ENCODE peak calls at places on chromosomes 2 and 18, in six cellular contexts. F is ELR, B is germinal center, S is astrocyte of the hippocampus, I is sciatic nerve, T is chondrocyte. A is an unnamed sample.

GRCh38 chr18:54388203-54389142 is 30.8 kb downstream of the C18orf54 start:
- DNase-seq in T (no peak), I (no peak), B (no peak), S (peak), F (peak), A (no peak)

GRCh38 chr2:230184727-230185578 is 34.8 kb downstream of the SP110 start:
- DNase-seq in I (no peak), S (peak), F (no peak), B (no peak), T (no peak), A (no peak)

GRCh38 chr18:72762505-72763122 is 105.2 kb downstream of the NETO1 start:
- DNase-seq in F (peak), T (no peak), S (peak), I (no peak), B (peak), A (peak)

GRCh38 chr2:222058830-222059229 is 240.0 kb downstream of the PAX3 start:
- DNase-seq in I (no peak), S (peak), T (no peak), B (no peak), F (no peak), A (no peak)

GRCh38 chr2:54212456-54212855 is 43.6 kb downstream of the TSPYL6 start:
- DNase-seq in I (no peak), T (no peak), F (peak), S (peak), B (no peak), A (no peak)

GRCh38 chr2:144643537-144644336 is 123.8 kb upstream of the ZEB2 start:
- DNase-seq in B (no peak), I (no peak), F (no peak), T (no peak), S (peak), A (no peak)

GRCh38 chr18:24270937-24271380 is 126.7 kb downstream of the OSBPL1A start:
- DNase-seq in B (no peak), I (no peak), F (peak), S (peak), T (no peak), A (peak)

GRCh38 chr18:52617931-52618330 is 277.9 kb downstream of the DCC start:
- DNase-seq in I (no peak), T (no peak), F (peak), S (no peak), B (no peak), A (no peak)

GRCh38 chr2:75573145-75573878 is 12.6 kb upstream of the EVA1A start:
- DNase-seq in T (no peak), B (no peak), S (no peak), I (no peak), F (no peak), A (no peak)

GRCh38 chr18:37574113-37574512 is 8.5 kb upstream of the CELF4 start:
- DNase-seq in F (no peak), S (peak), T (no peak), I (no peak), B (no peak), A (no peak)

GRCh38 chr2:237865623-237866041 is 6.2 kb downstream of the RAMP1 start:
- DNase-seq in B (no peak), T (no peak), F (peak), S (no peak), I (no peak), A (no peak)

GRCh38 chr18:62844850-62845643 is 129.7 kb downstream of the PHLPP1 start:
- DNase-seq in B (no peak), F (no peak), S (no peak), T (no peak), I (no peak), A (no peak)

GRCh38 chr2:218435003-218435982 is 16.4 kb downstream of the VIL1 start:
- DNase-seq in S (no peak), I (no peak), F (no peak), B (no peak), T (no peak), A (no peak)

GRCh38 chr2:88549616-88550292 is 77.5 kb downstream of the EIF2AK3 start:
- DNase-seq in I (no peak), T (no peak), F (peak), B (no peak), S (peak), A (peak)

A was measured in frontal cortex.